ENCODE peak calls at places on chromosomes 5 and 9, in six cellular contexts. J, S, D, A, I and N are unnamed samples.
A peak's percentile ranks its signal among the peaks of the same experiment; 100 is the strongest.

GRCh38 chr5:80516826-80517225 is 28.9 kb downstream of the FAM151B start:
- DNase-seq in A (no peak), J (peak; percentile 94), S (peak; percentile 92), D (no peak), I (no peak), N (no peak)

GRCh38 chr5:113294341-113295110 is 140.3 kb downstream of the TSSK1B start:
- DNase-seq in I (peak; percentile 92), J (peak; percentile 93), S (peak; percentile 83), A (peak; percentile 89), D (peak; percentile 90), N (peak; percentile 50)

GRCh38 chr9:113990975-113991471 is 87.1 kb downstream of the AMBP start:
- DNase-seq in A (no peak), J (peak; percentile 33), S (no peak), I (no peak), D (no peak), N (no peak)

GRCh38 chr5:6827815-6828214 is 114.6 kb downstream of the TENT4A start:
- DNase-seq in A (no peak), D (no peak), J (no peak), S (no peak), I (no peak), N (no peak)

GRCh38 chr5:132417010-132417439 is 47.5 kb downstream of the SLC22A5 start:
- DNase-seq in S (peak; percentile 46), A (no peak), D (no peak), I (no peak), J (no peak), N (no peak)

GRCh38 chr5:132272341-132273210 is 15.1 kb downstream of the PDLIM4 start:
- DNase-seq in D (peak; percentile 77), I (peak; percentile 89), J (peak; percentile 39), S (peak; percentile 35), A (peak; percentile 73), N (peak; percentile 79)

GRCh38 chr5:107948377-107948776 is 277.6 kb upstream of the EFNA5 start:
- DNase-seq in J (no peak), A (no peak), I (no peak), D (no peak), S (no peak), N (no peak)

GRCh38 chr5:126600631-126601511 is at the start of gene PHAX:
- DNase-seq in D (peak; percentile 84), A (peak; percentile 56), S (peak; percentile 86), I (peak; percentile 88), J (peak; percentile 76), N (peak; percentile 66)

GRCh38 chr5:142063878-142064331 is 44.7 kb upstream of the NDFIP1 start:
- DNase-seq in D (peak; percentile 98), A (peak; percentile 60), I (peak; percentile 73), J (peak; percentile 61), S (no peak), N (no peak)

GRCh38 chr9:136232964-136233363 is 12.6 kb downstream of the QSOX2 start:
- DNase-seq in S (no peak), J (no peak), D (no peak), I (no peak), A (no peak), N (no peak)

DNA sequence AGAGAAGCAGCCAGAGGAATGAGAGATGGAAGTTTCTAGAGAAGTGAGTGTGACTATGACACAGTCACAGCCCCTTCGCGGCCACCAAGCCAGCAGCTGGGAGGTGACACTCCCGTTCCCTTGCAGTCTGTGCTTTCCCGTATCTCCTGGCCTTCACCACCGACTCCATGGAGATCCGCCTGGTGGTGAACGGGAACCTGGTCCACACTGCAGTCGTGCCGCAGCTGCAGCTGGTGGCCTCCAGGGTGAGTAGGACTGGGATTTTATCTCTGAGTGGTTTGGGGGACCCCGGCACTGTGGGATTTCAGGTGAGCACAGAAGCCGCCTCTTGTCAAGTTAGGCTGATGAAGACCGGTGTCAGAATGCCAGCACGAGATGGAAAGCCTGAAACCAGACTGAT is 12.1 kb upstream of the SLC2A8 start:
- DNase-seq in I (no peak), S (no peak), J (no peak), D (no peak), A (no peak), N (no peak)
- TF ChIP-seq CTCF in I (no peak), S (no peak), J (no peak), D (no peak), A (no peak), N (no peak)

GRCh38 chr9:135087489-135087791 is at the start of gene OLFM1:
- DNase-seq in D (peak; percentile 82), A (peak; percentile 56), J (peak; percentile 46), S (peak; percentile 11), I (peak; percentile 91), N (no peak)
- TF ChIP-seq CTCF in D (peak; percentile 60), A (peak; percentile 90), J (peak; percentile 60), S (peak; percentile 10), I (peak; percentile 75), N (peak; percentile 73)

DNA sequence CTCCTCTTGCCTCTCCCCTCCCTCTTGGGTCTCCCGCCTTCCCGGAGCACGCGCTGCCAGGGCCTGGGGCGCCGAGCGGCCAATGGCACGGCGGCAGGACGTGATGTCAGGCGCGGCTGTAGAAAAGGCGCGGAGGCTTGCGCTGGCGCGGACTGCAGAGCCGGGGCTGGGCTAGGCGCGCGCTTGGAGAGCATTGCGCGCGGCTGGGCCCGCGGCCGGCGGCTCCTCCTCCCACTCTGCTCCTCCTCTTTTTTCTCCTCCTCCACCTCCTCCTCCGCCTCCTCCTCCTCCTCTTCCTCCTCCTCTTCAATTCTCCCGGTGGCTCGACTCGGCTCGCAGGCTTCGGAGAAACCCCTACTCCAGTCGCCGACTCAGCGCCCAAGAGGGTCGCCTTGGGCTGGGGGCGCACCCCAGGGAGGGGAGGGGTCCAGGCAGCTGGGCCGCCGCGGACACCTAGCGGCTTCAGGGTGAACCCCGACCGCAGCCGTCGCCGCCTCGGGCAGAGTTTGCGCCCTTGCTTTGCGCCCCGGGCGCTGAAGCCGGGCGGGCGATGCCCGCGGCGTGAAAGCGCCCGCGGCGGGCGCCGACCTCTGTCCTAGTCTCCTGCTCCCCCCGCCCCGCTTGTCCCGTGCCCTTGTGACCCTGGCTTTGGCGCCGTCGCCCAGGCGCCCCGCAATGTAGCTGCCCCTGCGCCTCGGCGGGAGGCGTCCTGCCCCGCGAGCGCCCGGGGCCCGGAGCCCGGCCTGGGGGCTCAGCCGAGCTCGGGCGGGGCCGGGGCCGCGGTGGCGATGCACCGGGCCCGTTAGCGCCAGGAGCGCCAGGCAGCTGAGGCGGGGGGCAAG is at the start of gene LHX2:
- DNase-seq in S (peak; percentile 73), D (peak; percentile 62), A (no peak), J (peak; percentile 52), I (peak; percentile 86), N (peak; percentile 87)
- TF ChIP-seq CTCF in S (no peak), D (no peak), A (no peak), J (no peak), I (peak; percentile 34), N (no peak)

GRCh38 chr5:81856948-81857928 is 106.3 kb upstream of the SSBP2 start:
- DNase-seq in I (no peak), A (peak; percentile 61), J (no peak), S (peak; percentile 40), D (peak; percentile 83), N (no peak)
- TF ChIP-seq CTCF in I (peak; percentile 30), A (peak; percentile 48), J (peak; percentile 11), S (peak; percentile 51), D (peak; percentile 35), N (peak; percentile 29)

GRCh38 chr9:91411096-91411771 is 12.4 kb downstream of the NFIL3 start:
- DNase-seq in J (peak; percentile 47), S (peak; percentile 63), I (no peak), D (no peak), A (no peak), N (no peak)
- TF ChIP-seq CTCF in J (no peak), S (peak; percentile 5), I (no peak), D (no peak), A (no peak), N (no peak)

DNA sequence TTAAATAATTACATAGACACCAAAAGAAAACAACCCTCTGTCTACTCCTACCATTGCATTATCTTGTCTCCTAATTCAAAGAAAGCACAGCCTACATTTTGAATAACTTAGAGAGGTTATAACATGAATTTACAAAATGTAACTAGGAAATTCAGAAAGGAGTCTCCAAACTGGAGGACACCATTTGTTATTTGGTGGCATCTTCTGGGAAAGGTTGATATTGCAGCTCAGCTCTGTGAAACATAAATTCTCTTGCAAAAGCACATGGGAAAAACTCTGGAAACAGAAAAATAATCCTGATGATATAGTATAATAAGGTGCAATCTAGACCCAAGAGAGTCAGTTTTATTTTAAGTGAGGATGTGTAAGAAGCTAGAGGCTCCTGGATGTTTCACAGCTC is 215.3 kb downstream of the MLLT3 start:
- DNase-seq in A (no peak), D (no peak), J (no peak), I (no peak), S (no peak), N (no peak)
- TF ChIP-seq CTCF in A (no peak), D (no peak), J (peak; percentile 11), I (no peak), S (peak; percentile 33), N (peak; percentile 10)

GRCh38 chr5:178859625-178860521 is at the start of gene ZNF354B:
- DNase-seq in J (peak; percentile 92), I (peak; percentile 89), A (peak; percentile 80), S (peak; percentile 95), D (peak; percentile 94), N (peak; percentile 89)
- TF ChIP-seq CTCF in J (peak; percentile 7), I (no peak), A (no peak), S (no peak), D (no peak), N (no peak)